ENCODE peak calls at places on chromosomes 6 and 20, in nine cellular contexts. H, F, I, P, V, U, G, N and Z are unnamed samples.

GRCh38 chr6:67870321-67870720 is 764.8 kb upstream of the ADGRB3 start:
- DNase-seq in G (no peak), P (no peak), N (no peak), V (no peak), I (peak; percentile 8), H (no peak), F (no peak), U (no peak), Z (no peak)

GRCh38 chr6:106747139-106747538 is 117.8 kb downstream of the QRSL1 start:
- DNase-seq in F (no peak), I (no peak), U (no peak), N (no peak), G (no peak), V (no peak), H (no peak), P (no peak), Z (no peak)

GRCh38 chr6:160428069-160428430 is 79.9 kb downstream of the SLC22A3 start:
- DNase-seq in H (no peak), V (peak; percentile 81), U (no peak), F (peak; percentile 14), G (no peak), P (no peak), N (no peak), I (peak; percentile 57), Z (no peak)

GRCh38 chr6:111765681-111766523 is 107.3 kb downstream of the FYN start:
- DNase-seq in N (no peak), P (no peak), G (no peak), F (no peak), V (no peak), U (no peak), I (peak; percentile 63), H (no peak), Z (no peak)

GRCh38 chr6:82568290-82568993 is 204.8 kb downstream of the TPBG start:
- DNase-seq in H (no peak), V (no peak), G (no peak), I (no peak), N (no peak), P (no peak), F (no peak), U (no peak), Z (no peak)

GRCh38 chr20:33630507-33630906 is 31.6 kb upstream of the C20orf144 start:
- DNase-seq in V (no peak), N (no peak), P (no peak), U (no peak), F (no peak), I (no peak), H (no peak), G (no peak), Z (no peak)

GRCh38 chr20:49948809-49949507 is 12.8 kb downstream of the RNF114 start:
- DNase-seq in H (no peak), I (peak; percentile 89), F (no peak), P (no peak), G (no peak), N (peak; percentile 97), U (no peak), V (no peak), Z (no peak)

GRCh38 chr6:24257282-24257681 is 100.6 kb downstream of the DCDC2 start:
- DNase-seq in F (no peak), V (no peak), P (no peak), I (no peak), U (no peak), G (no peak), N (no peak), H (no peak), Z (peak; percentile 42)

GRCh38 chr6:154606457-154606856 is 96.0 kb upstream of the CNKSR3 start:
- DNase-seq in V (no peak), N (no peak), P (no peak), U (no peak), H (no peak), F (no peak), I (no peak), G (no peak), Z (no peak)

GRCh38 chr6:78810146-78810545 is 57.2 kb upstream of the IRAK1BP1 start:
- DNase-seq in P (no peak), F (peak; percentile 20), I (peak; percentile 75), N (peak; percentile 52), G (peak; percentile 8), V (no peak), U (peak; percentile 41), H (no peak), Z (peak; percentile 49)

GRCh38 chr6:52834481-52834880 is 6.1 kb downstream of the GSTA5 start:
- DNase-seq in F (no peak), U (no peak), I (peak; percentile 51), V (no peak), P (no peak), H (no peak), G (no peak), N (no peak), Z (no peak)

GRCh38 chr20:51366155-51366886 is 176.2 kb downstream of the NFATC2 start:
- DNase-seq in V (peak; percentile 94), N (peak; percentile 100), G (peak; percentile 86), U (no peak), F (no peak), I (peak; percentile 99), P (peak; percentile 93), H (peak; percentile 93), Z (no peak)

GRCh38 chr6:9540534-9541126 is 874.2 kb downstream of the TFAP2A start:
- DNase-seq in V (no peak), G (peak; percentile 11), I (peak; percentile 83), U (peak; percentile 20), P (no peak), H (no peak), F (no peak), N (peak; percentile 47), Z (peak; percentile 27)

DNA sequence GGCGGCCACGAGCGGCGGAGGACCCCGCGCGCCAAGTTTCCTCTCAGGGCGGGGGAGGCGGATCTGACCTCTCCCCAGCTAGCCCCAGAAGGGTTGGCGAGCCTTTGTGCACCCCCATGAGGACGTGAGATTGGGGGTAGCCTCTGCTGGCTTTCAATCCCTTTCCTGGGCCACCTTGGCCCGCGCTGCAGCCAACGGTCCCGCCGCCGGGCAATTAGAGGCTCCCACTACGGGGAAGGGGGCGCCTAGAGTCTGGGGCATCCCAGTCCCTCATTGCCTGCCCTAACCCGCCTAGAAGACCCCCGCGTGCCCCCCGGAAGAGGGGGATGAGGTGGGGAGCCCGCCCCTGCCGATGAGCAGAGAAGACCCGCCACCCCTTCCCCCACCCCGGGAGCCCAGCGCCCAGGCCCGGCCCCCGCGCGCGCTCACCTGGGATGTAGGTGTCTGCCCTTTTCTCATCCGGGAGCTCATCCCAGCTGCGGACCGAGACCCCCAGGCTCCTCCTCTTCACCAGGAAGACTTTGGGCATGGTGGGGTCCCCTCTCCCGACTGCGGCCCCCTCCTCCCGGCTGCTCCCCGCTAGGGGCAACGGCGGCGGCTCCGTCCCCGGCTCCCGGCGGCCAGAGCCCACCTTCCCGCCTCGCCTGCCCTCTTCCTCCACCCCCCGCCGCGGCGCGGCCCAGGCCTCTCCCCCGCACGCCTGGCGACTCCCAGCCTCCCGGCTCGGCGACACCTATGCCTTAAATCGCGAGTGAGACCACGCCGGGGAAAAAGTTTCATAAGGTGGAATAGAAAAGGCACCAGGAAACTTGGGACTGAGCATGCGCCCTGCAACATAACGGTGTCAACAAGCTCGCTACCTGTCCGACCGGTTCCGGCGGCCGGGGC is at the start of gene OVOL2:
- DNase-seq in I (no peak), N (no peak), H (peak; percentile 94), U (peak; percentile 52), V (peak; percentile 58), P (no peak), F (no peak), G (no peak), Z (peak; percentile 50)
- H3K4me3 ChIP-seq in I (no peak within 1 kb of the TSS), N (no peak within 1 kb of the TSS), H (peak within 1 kb of the TSS; percentile 42), U (peak within 1 kb of the TSS; percentile 10), V (peak within 1 kb of the TSS; percentile 51), P (peak within 1 kb of the TSS; percentile 23), F (no peak within 1 kb of the TSS), G (peak within 1 kb of the TSS; percentile 65), Z (peak within 1 kb of the TSS; percentile 56)

DNA sequence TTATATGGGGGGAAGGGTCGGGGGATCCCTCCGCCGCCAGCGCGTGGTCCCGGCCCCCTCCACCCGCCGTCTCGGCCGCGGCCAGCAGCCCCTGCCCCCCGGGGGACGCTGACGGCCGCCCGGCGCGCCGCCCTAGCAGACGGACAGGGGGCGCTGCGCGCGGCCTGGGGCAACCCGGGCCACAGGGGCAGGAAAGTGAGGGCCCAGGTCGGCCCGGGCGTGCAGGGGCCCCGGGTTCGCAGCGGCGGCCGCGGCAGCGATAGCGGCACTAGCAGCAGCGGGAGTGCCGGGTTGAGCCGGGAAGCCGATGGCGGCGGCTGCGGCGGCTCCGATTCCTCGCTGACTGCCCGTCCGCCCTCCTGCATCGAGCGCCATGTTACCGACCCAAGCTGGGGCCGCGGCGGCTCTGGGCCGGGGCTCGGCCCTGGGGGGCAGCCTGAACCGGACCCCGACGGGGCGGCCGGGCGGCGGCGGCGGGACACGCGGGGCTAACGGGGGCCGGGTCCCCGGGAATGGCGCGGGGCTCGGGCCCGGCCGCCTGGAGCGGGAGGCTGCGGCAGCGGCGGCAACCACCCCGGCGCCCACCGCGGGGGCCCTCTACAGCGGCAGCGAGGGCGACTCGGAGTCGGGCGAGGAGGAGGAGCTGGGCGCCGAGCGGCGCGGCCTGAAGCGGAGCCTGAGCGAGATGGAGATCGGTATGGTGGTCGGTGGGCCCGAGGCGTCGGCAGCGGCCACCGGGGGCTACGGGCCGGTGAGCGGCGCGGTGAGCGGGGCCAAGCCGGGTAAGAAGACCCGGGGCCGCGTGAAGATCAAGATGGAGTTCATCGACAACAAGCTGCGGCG is 436 bp downstream of the SRF start:
- DNase-seq in H (peak; percentile 90), G (peak; percentile 75), F (peak; percentile 39), U (peak; percentile 93), I (no peak), V (no peak), N (no peak), P (no peak), Z (no peak)
- TF ChIP-seq CTCF in H (no peak), G (peak; percentile 64), F (peak; percentile 40), U (peak; percentile 62), I (peak; percentile 49), V (peak; percentile 49), N (peak; percentile 42), P (peak; percentile 77), Z (peak; percentile 78)

DNA sequence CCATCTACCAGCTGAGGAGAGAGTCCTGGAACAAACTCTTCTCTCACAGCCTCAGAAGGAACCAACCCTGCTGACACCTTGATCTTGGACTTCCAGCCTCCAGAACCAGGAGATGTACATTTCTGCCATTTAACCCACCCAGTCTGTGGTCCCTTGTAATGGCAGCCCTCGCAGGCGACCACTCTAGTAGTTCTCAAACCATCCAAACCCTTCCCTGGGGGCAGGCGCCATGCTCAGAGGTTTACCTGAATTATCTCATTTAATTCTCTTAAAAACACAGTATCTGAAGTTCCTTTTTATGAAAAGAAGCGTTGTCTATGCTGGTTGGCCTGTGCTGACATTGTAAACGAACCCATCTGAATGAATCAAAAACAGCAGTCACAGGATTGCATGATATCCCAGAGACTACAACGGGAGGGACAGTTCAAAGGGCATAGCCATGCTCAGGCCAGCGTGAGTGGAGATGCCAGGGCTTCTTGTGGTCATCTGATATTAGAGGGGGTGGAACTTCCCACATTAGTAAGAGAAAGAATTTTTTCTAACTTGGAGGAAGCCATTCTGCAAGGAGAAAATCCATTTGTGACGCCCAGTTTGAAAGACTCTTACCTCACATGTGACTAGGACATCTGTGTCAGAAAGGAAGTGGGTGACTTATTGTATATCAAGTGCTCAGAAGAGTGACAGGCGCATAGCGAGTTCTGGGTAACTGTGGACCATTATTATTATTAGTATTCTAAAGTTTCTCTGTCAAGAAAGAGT is 17.2 kb upstream of the TAGAP start:
- DNase-seq in I (no peak), F (no peak), N (no peak), U (no peak), V (no peak), G (no peak), P (no peak), H (no peak), Z (no peak)
- H3K4me3 ChIP-seq in I (no peak overlapping the region), F (no peak overlapping the region), N (no peak overlapping the region), U (no peak overlapping the region), V (no peak overlapping the region), G (no peak overlapping the region), P (no peak overlapping the region), H (no peak overlapping the region), Z (no peak overlapping the region)

GRCh38 chr6:4848382-4849068 is 72.3 kb downstream of the CDYL start:
- DNase-seq in P (no peak), G (no peak), N (no peak), U (no peak), F (no peak), V (no peak), H (no peak), I (peak; percentile 12), Z (peak; percentile 56)
- TF ChIP-seq CTCF in P (peak; percentile 60), G (peak; percentile 36), N (peak; percentile 65), U (peak; percentile 40), F (peak; percentile 47), V (peak; percentile 51), H (no peak), I (peak; percentile 38), Z (peak; percentile 66)